ENCODE peak calls at places on chromosomes 5 and 9, in four cellular contexts. One of them, this sample, is unnamed.

GRCh38 chr5:173567548-173567947 is 48.9 kb downstream of the BOD1 start:
- DNase-seq in GM12878: no peak
- DNase-seq in HepG2: no peak
- DNase-seq in H1: no peak
- DNase-seq in this sample: no peak

GRCh38 chr9:120362446-120362845 is 217.5 kb downstream of the CDK5RAP2 start:
- DNase-seq in GM12878: no peak
- DNase-seq in HepG2: no peak
- DNase-seq in H1: no peak
- DNase-seq in this sample: no peak

GRCh38 chr5:81420039-81420667 is 26.2 kb upstream of the ACOT12 start:
- DNase-seq in GM12878: no peak
- DNase-seq in HepG2: no peak
- DNase-seq in H1: no peak
- DNase-seq in this sample: no peak

GRCh38 chr5:116947691-116948528 is 373.3 kb upstream of the SEMA6A start:
- DNase-seq in GM12878: peak; percentile 87
- DNase-seq in HepG2: peak; percentile 76
- DNase-seq in H1: peak; percentile 93
- DNase-seq in this sample: peak; percentile 55

GRCh38 chr5:41097642-41098041 is 26.5 kb upstream of the MROH2B start:
- DNase-seq in GM12878: no peak
- DNase-seq in HepG2: no peak
- DNase-seq in H1: no peak
- DNase-seq in this sample: no peak

GRCh38 chr5:181044662-181045305 is 4.7 kb downstream of the BTNL9 start:
- DNase-seq in GM12878: no peak
- DNase-seq in HepG2: no peak
- DNase-seq in H1: no peak
- DNase-seq in this sample: no peak

GRCh38 chr5:16350816-16351215 is 114.8 kb downstream of the ZNF622 start:
- DNase-seq in GM12878: no peak
- DNase-seq in HepG2: no peak
- DNase-seq in H1: no peak
- DNase-seq in this sample: no peak

GRCh38 chr5:25515525-25515924 is 870.7 kb upstream of the CDH10 start:
- DNase-seq in GM12878: no peak
- DNase-seq in HepG2: no peak
- DNase-seq in H1: no peak
- DNase-seq in this sample: no peak

GRCh38 chr9:35718726-35719511 is 13.1 kb downstream of the TLN1 start:
- DNase-seq in GM12878: no peak
- DNase-seq in HepG2: no peak
- DNase-seq in H1: no peak
- DNase-seq in this sample: no peak

GRCh38 chr5:111935835-111936234 is 178.8 kb upstream of the NREP start:
- DNase-seq in GM12878: no peak
- DNase-seq in HepG2: no peak
- DNase-seq in H1: no peak
- DNase-seq in this sample: no peak

GRCh38 chr5:170633235-170634041 is 129.6 kb downstream of the KCNIP1 start:
- DNase-seq in GM12878: peak; percentile 20
- DNase-seq in HepG2: peak; percentile 27
- DNase-seq in H1: no peak
- DNase-seq in this sample: peak; percentile 76

GRCh38 chr9:128485414-128485855 is 19.1 kb upstream of the GLE1 start:
- DNase-seq in GM12878: no peak
- DNase-seq in HepG2: no peak
- DNase-seq in H1: no peak
- DNase-seq in this sample: peak; percentile 1

GRCh38 chr5:150609843-150610584 is 30.4 kb upstream of the SYNPO start:
- DNase-seq in GM12878: no peak
- DNase-seq in HepG2: peak; percentile 41
- DNase-seq in H1: no peak
- DNase-seq in this sample: no peak

GRCh38 chr5:173746050-173746449 is 129.6 kb upstream of the BOD1 start:
- DNase-seq in GM12878: no peak
- DNase-seq in HepG2: peak; percentile 80
- DNase-seq in H1: peak; percentile 31
- DNase-seq in this sample: no peak

GRCh38 chr9:126117631-126118030 is 209.0 kb upstream of the MVB12B start:
- DNase-seq in GM12878: no peak
- DNase-seq in HepG2: no peak
- DNase-seq in H1: no peak
- DNase-seq in this sample: no peak

GRCh38 chr9:14057347-14058077 is 256.4 kb downstream of the NFIB start:
- DNase-seq in GM12878: no peak
- DNase-seq in HepG2: no peak
- DNase-seq in H1: no peak
- DNase-seq in this sample: no peak

GRCh38 chr9:83425240-83425639 is 113.0 kb downstream of the FRMD3 start:
- DNase-seq in GM12878: no peak
- DNase-seq in HepG2: peak; percentile 49
- DNase-seq in H1: no peak
- DNase-seq in this sample: no peak

GRCh38 chr5:172707285-172708182 is 63.5 kb downstream of the DUSP1 start:
- DNase-seq in GM12878: no peak
- DNase-seq in HepG2: peak; percentile 58
- DNase-seq in H1: no peak
- DNase-seq in this sample: no peak

GRCh38 chr5:171924493-171925122 is 81.8 kb downstream of the FBXW11 start:
- DNase-seq in GM12878: no peak
- DNase-seq in HepG2: no peak
- DNase-seq in H1: no peak
- DNase-seq in this sample: no peak

GRCh38 chr9:132074736-132075135 is 4.9 kb downstream of the MED27 start:
- DNase-seq in GM12878: no peak
- DNase-seq in HepG2: no peak
- DNase-seq in H1: no peak
- DNase-seq in this sample: no peak

GRCh38 chr5:31963358-31963757 is 210.8 kb downstream of the GOLPH3 start:
- DNase-seq in GM12878: no peak
- DNase-seq in HepG2: no peak
- DNase-seq in H1: no peak
- DNase-seq in this sample: no peak

GRCh38 chr5:96333397-96333790 is 99.7 kb downstream of the PCSK1 start:
- DNase-seq in GM12878: no peak
- DNase-seq in HepG2: no peak
- DNase-seq in H1: no peak
- DNase-seq in this sample: no peak

GRCh38 chr9:99601506-99601905 is 220.2 kb upstream of the NR4A3 start:
- DNase-seq in GM12878: no peak
- DNase-seq in HepG2: no peak
- DNase-seq in H1: no peak
- DNase-seq in this sample: no peak

GRCh38 chr5:111820072-111820471 is 63.1 kb upstream of the NREP start:
- DNase-seq in GM12878: no peak
- DNase-seq in HepG2: peak; percentile 11
- DNase-seq in H1: no peak
- DNase-seq in this sample: no peak

GRCh38 chr5:433836-434235 is 9.1 kb upstream of the EXOC3 start:
- DNase-seq in GM12878: no peak
- DNase-seq in HepG2: no peak
- DNase-seq in H1: no peak
- DNase-seq in this sample: no peak

GRCh38 chr9:94666364-94667099 is 27.2 kb upstream of the FBP1 start:
- DNase-seq in GM12878: no peak
- DNase-seq in HepG2: peak; percentile 57
- DNase-seq in H1: no peak
- DNase-seq in this sample: no peak

GRCh38 chr9:8766096-8766495 is 966.5 kb upstream of the DMAC1 start:
- DNase-seq in GM12878: no peak
- DNase-seq in HepG2: no peak
- DNase-seq in H1: no peak
- DNase-seq in this sample: no peak

GRCh38 chr5:120240716-120241115 is 223.4 kb upstream of the PRR16 start:
- DNase-seq in GM12878: no peak
- DNase-seq in HepG2: no peak
- DNase-seq in H1: no peak
- DNase-seq in this sample: no peak

GRCh38 chr9:35706951-35707350 is 17.2 kb upstream of the TPM2 start:
- DNase-seq in GM12878: no peak
- DNase-seq in HepG2: no peak
- DNase-seq in H1: no peak
- DNase-seq in this sample: no peak

GRCh38 chr5:151622367-151623097 is 31.4 kb upstream of the FAT2 start:
- DNase-seq in GM12878: no peak
- DNase-seq in HepG2: no peak
- DNase-seq in H1: no peak
- DNase-seq in this sample: no peak

GRCh38 chr5:138352722-138353549 is 451 bp downstream of the KDM3B start:
- DNase-seq in GM12878: no peak
- DNase-seq in HepG2: peak; percentile 26
- DNase-seq in H1: no peak
- DNase-seq in this sample: peak; percentile 82

GRCh38 chr5:79702606-79703380 is 13.2 kb downstream of the CMYA5 start:
- DNase-seq in GM12878: no peak
- DNase-seq in HepG2: peak; percentile 10
- DNase-seq in H1: no peak
- DNase-seq in this sample: peak; percentile 42

GRCh38 chr5:159210306-159210722 is 961 bp upstream of the RNF145 start:
- DNase-seq in GM12878: no peak
- DNase-seq in HepG2: peak; percentile 53
- DNase-seq in H1: no peak
- DNase-seq in this sample: peak; percentile 41

DNA sequence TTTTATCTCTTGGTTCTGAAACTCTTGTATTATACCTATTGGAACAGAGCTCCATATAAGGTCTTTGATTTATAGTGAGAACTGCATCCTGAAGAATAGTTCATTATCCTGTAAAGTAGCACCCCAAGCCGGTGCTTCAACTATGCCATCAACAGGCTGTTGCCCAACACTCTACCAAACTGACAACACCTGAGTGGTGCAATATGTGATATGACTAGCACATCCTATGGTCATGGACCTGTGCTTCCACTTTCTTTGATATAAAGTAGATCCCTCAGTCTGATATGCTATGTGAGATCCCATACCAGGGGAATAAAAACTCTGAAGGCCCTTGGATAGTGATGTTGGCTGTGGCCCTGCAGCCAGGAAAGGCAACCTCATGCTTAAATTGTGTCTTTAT is 15.8 kb downstream of the CSF2 start:
- DNase-seq in GM12878: no peak
- DNase-seq in HepG2: no peak
- DNase-seq in H1: no peak
- DNase-seq in this sample: no peak
- H3K27ac ChIP-seq in GM12878: no peak overlapping the region
- H3K27ac ChIP-seq in HepG2: no peak overlapping the region
- H3K27ac ChIP-seq in H1: no peak overlapping the region
- H3K27ac ChIP-seq in this sample: no peak overlapping the region

DNA sequence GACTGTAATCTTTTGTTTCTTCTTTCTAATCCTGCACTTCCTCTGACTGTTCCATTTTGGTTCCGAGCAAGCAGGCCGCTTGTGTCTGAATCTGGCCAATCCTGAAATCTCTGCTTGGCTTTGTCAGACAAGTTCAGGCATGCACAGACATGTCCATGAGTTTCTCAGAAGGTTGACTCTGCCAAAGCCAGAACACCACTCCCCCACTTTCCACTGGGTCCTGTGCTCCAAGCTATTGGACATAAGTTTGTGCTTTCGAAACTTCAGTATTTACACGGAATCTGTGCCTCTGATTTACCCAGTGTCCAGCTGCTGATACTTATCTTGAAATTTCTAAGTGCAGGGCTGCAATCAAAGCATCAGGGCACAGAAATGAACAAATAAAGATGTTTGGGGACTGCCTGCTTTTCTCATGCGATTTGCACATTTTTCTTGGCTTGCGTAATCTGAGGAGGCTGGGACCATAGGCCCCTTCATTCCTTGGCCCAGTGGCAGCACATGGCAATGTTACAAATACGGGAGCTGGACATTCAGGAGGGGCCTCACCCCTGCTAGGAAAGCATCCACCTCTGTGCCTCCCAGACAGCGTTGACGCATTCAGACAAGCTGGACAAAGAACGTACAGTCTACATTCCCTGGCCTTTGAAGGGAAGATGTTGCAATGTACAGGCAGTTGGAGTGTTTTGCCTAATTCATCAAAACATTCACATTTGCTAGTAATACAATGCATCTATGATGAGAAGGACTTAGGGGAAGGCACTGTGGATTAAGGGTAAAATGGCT is 209.2 kb upstream of the PAPPA start:
- DNase-seq in GM12878: no peak
- DNase-seq in HepG2: peak; percentile 99
- DNase-seq in H1: no peak
- DNase-seq in this sample: no peak
- TF ChIP-seq BRCA1 in GM12878: no peak
- TF ChIP-seq BRCA1 in HepG2: no peak
- TF ChIP-seq BRCA1 in H1: no peak
- TF ChIP-seq BRCA1 in this sample: no peak

DNA sequence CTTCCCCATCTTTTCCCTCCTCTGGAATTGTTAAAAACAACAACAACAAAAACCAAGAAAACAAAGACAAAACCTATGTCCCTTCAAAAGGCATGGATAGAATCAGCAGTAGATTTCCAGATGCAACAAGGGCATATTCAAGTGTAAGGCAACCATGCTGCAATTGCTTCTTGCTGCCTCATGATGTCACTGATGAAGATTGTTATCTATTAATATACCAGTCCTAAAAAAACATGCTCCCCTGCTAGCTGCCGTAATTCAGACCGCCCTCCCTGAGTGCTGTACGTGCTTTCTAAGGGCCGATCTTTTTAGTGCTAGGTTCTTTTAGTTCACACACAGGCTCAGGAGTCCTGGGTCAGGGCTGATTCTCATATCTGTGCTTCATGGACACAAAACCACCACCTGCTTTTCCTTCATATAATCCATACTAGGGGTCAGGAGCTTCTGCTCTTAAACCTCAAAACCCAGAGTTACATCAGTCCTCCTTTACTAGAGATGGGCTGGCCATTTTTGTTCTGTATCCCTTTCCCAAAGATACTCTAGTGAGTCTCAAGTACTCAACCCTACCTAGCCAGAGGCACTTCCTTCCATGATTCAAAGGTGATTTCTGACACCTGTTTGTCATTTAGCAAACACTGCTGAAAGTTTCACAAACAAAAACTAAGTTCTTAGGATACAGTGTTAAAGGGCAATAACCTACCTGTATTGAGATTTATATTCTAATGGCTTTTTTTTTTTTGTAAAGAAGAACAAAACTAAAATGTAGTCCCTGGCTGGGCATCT is 82.1 kb downstream of the GIN1 start:
- DNase-seq in GM12878: no peak
- DNase-seq in HepG2: no peak
- DNase-seq in H1: no peak
- DNase-seq in this sample: no peak
- H3K27ac ChIP-seq in GM12878: no peak overlapping the region
- H3K27ac ChIP-seq in HepG2: no peak overlapping the region
- H3K27ac ChIP-seq in H1: no peak overlapping the region
- H3K27ac ChIP-seq in this sample: no peak overlapping the region

GRCh38 chr5:14351845-14352712 is 208.9 kb downstream of the TRIO start:
- DNase-seq in GM12878: no peak
- DNase-seq in HepG2: peak; percentile 35
- DNase-seq in H1: peak; percentile 38
- DNase-seq in this sample: peak; percentile 75
- TF ChIP-seq BRCA1 in GM12878: no peak
- TF ChIP-seq BRCA1 in HepG2: no peak
- TF ChIP-seq BRCA1 in H1: no peak
- TF ChIP-seq BRCA1 in this sample: no peak